ENCODE peak calls at places on chromosomes 11 and 22, in four cellular contexts. L is EH, N is NCI-H460, O is GM23338. I is an unnamed sample.

GRCh38 chr11:6617315-6617781 is 1.9 kb downstream of the TPP1 start:
- DNase-seq in L (no peak), N (no peak), O (no peak), I (no peak)

GRCh38 chr11:123381817-123382554 is 48.1 kb upstream of the GRAMD1B start:
- DNase-seq in L (no peak), N (no peak), O (no peak), I (no peak)

GRCh38 chr11:35030716-35031213 is 108.2 kb upstream of the CD44 start:
- DNase-seq in L (peak), N (peak), O (no peak), I (no peak)

GRCh38 chr11:74069146-74070046 is 60.5 kb upstream of the UCP3 start:
- DNase-seq in L (peak), N (no peak), O (no peak), I (no peak)

GRCh38 chr22:32123657-32124056 is 35.4 kb downstream of the C22orf42 start:
- DNase-seq in L (no peak), N (no peak), O (peak), I (no peak)

GRCh38 chr11:16217631-16218030 is 138.7 kb downstream of the SOX6 start:
- DNase-seq in L (no peak), N (no peak), O (no peak), I (no peak)

GRCh38 chr11:35288817-35289541 is 130.4 kb downstream of the SLC1A2 start:
- DNase-seq in L (peak), N (no peak), O (no peak), I (no peak)

GRCh38 chr22:28904211-28904808 is 20.9 kb downstream of the ZNRF3 start:
- DNase-seq in L (peak), N (no peak), O (no peak), I (peak)

GRCh38 chr11:65301491-65302329 is 13.0 kb upstream of the CDC42EP2 start:
- DNase-seq in L (peak), N (no peak), O (peak), I (peak)

GRCh38 chr11:107696140-107696539 is 15.7 kb downstream of the SLN start:
- DNase-seq in L (peak), N (peak), O (no peak), I (no peak)

GRCh38 chr11:65802841-65803240 is 16.0 kb downstream of the OVOL1 start:
- DNase-seq in L (no peak), N (no peak), O (no peak), I (no peak)

GRCh38 chr11:129973809-129974208 is 28.8 kb downstream of the PRDM10 start:
- DNase-seq in L (no peak), N (no peak), O (peak), I (peak)

GRCh38 chr11:75271730-75272129 is 31.2 kb downstream of the TPBGL start:
- DNase-seq in L (no peak), N (no peak), O (no peak), I (no peak)

GRCh38 chr22:31104869-31105268 is 2.5 kb downstream of the SELENOM start:
- DNase-seq in L (no peak), N (no peak), O (peak), I (peak)

GRCh38 chr22:27331526-27332281 is 469.9 kb downstream of the MN1 start:
- DNase-seq in L (peak), N (peak), O (peak), I (peak)

GRCh38 chr22:19713650-19714319 is 518 bp upstream of the SEPTIN5 start:
- DNase-seq in L (no peak), N (no peak), O (peak), I (peak)

GRCh38 chr11:130620566-130620965 is 172.1 kb downstream of the ADAMTS15 start:
- DNase-seq in L (no peak), N (no peak), O (no peak), I (peak)

GRCh38 chr11:120952503-120953229 is 71.2 kb upstream of the TBCEL start:
- DNase-seq in L (peak), N (peak), O (peak), I (peak)

GRCh38 chr11:78325274-78325781 is 92.3 kb downstream of the GAB2 start:
- DNase-seq in L (no peak), N (no peak), O (no peak), I (no peak)

GRCh38 chr11:95050595-95051202 is 1.5 kb downstream of the KDM4F start:
- DNase-seq in L (no peak), N (no peak), O (no peak), I (no peak)

GRCh38 chr11:66261578-66261977 is 6.9 kb upstream of the RAB1B start:
- DNase-seq in L (no peak), N (no peak), O (no peak), I (no peak)

GRCh38 chr11:18617688-18618340 is 16.3 kb downstream of the SPTY2D1 start:
- DNase-seq in L (peak), N (no peak), O (no peak), I (no peak)

GRCh38 chr11:59141673-59142460 is 789 bp upstream of the FAM111A start:
- DNase-seq in L (peak), N (no peak), O (peak), I (peak)

GRCh38 chr22:38831166-38831945 is 12.5 kb downstream of the NPTXR start:
- DNase-seq in L (peak), N (no peak), O (no peak), I (no peak)

GRCh38 chr11:123061403-123062157 is at the start of gene HSPA8:
- DNase-seq in L (peak), N (no peak), O (peak), I (peak)